ENCODE peak calls at places on chromosome 19, in ten cellular contexts. One of them, this sample, is unnamed.

GRCh38 chr19:55406869-55407624 is 541 bp downstream of the UBE2S start:
- DNase-seq in lower lobe of right lung: no peak
- DNase-seq in cardiac muscle cell: peak; percentile 56
- DNase-seq in right lobe of liver: no peak
- DNase-seq in heart right ventricle: no peak
- DNase-seq in foreskin keratinocyte: no peak
- DNase-seq in fibroblast of lung: peak; percentile 37
- DNase-seq in body of pancreas: peak; percentile 27
- DNase-seq in tibial artery: no peak
- DNase-seq in Peyer's patch: no peak
- DNase-seq in this sample: peak; percentile 73

GRCh38 chr19:16660763-16661479 is at the start of gene TMEM38A:
- DNase-seq in Peyer's patch: peak; percentile 52
- DNase-seq in heart right ventricle: peak; percentile 72
- DNase-seq in foreskin keratinocyte: no peak
- DNase-seq in body of pancreas: peak; percentile 41
- DNase-seq in fibroblast of lung: no peak
- DNase-seq in cardiac muscle cell: peak; percentile 63
- DNase-seq in tibial artery: peak; percentile 27
- DNase-seq in lower lobe of right lung: peak; percentile 65
- DNase-seq in right lobe of liver: peak; percentile 75
- DNase-seq in this sample: peak; percentile 55

GRCh38 chr19:15369594-15369891 is 10.0 kb downstream of the AKAP8 start:
- DNase-seq in tibial artery: no peak
- DNase-seq in foreskin keratinocyte: no peak
- DNase-seq in lower lobe of right lung: no peak
- DNase-seq in right lobe of liver: no peak
- DNase-seq in cardiac muscle cell: no peak
- DNase-seq in heart right ventricle: no peak
- DNase-seq in fibroblast of lung: no peak
- DNase-seq in body of pancreas: no peak
- DNase-seq in Peyer's patch: no peak
- DNase-seq in this sample: no peak

GRCh38 chr19:48466571-48467325 is 2.4 kb upstream of the CYTH2 start:
- DNase-seq in Peyer's patch: no peak
- DNase-seq in right lobe of liver: no peak
- DNase-seq in heart right ventricle: no peak
- DNase-seq in cardiac muscle cell: no peak
- DNase-seq in tibial artery: no peak
- DNase-seq in fibroblast of lung: no peak
- DNase-seq in lower lobe of right lung: no peak
- DNase-seq in foreskin keratinocyte: no peak
- DNase-seq in body of pancreas: no peak
- DNase-seq in this sample: no peak

GRCh38 chr19:35299523-35300339 is 7.8 kb downstream of the MAG start:
- DNase-seq in tibial artery: no peak
- DNase-seq in cardiac muscle cell: peak; percentile 37
- DNase-seq in Peyer's patch: no peak
- DNase-seq in right lobe of liver: no peak
- DNase-seq in body of pancreas: no peak
- DNase-seq in fibroblast of lung: no peak
- DNase-seq in lower lobe of right lung: no peak
- DNase-seq in foreskin keratinocyte: no peak
- DNase-seq in heart right ventricle: no peak
- DNase-seq in this sample: no peak

GRCh38 chr19:532578-533484 is 1.3 kb downstream of the CDC34 start:
- DNase-seq in cardiac muscle cell: peak; percentile 65
- DNase-seq in heart right ventricle: peak; percentile 85
- DNase-seq in lower lobe of right lung: peak; percentile 78
- DNase-seq in Peyer's patch: no peak
- DNase-seq in body of pancreas: peak; percentile 77
- DNase-seq in fibroblast of lung: peak; percentile 76
- DNase-seq in tibial artery: peak; percentile 71
- DNase-seq in right lobe of liver: peak; percentile 92
- DNase-seq in foreskin keratinocyte: peak; percentile 20
- DNase-seq in this sample: peak; percentile 67

GRCh38 chr19:15298847-15299567 is 33.3 kb downstream of the BRD4 start:
- DNase-seq in lower lobe of right lung: no peak
- DNase-seq in body of pancreas: no peak
- DNase-seq in Peyer's patch: no peak
- DNase-seq in heart right ventricle: no peak
- DNase-seq in fibroblast of lung: no peak
- DNase-seq in right lobe of liver: no peak
- DNase-seq in tibial artery: no peak
- DNase-seq in cardiac muscle cell: no peak
- DNase-seq in foreskin keratinocyte: no peak
- DNase-seq in this sample: no peak

GRCh38 chr19:37872383-37872782 is 34.0 kb downstream of the WDR87 start:
- DNase-seq in body of pancreas: no peak
- DNase-seq in foreskin keratinocyte: no peak
- DNase-seq in tibial artery: no peak
- DNase-seq in cardiac muscle cell: no peak
- DNase-seq in right lobe of liver: no peak
- DNase-seq in lower lobe of right lung: no peak
- DNase-seq in fibroblast of lung: no peak
- DNase-seq in heart right ventricle: no peak
- DNase-seq in Peyer's patch: no peak
- DNase-seq in this sample: no peak

GRCh38 chr19:16860118-16860517 is 28.7 kb upstream of the F2RL3 start:
- DNase-seq in fibroblast of lung: no peak
- DNase-seq in tibial artery: no peak
- DNase-seq in Peyer's patch: no peak
- DNase-seq in body of pancreas: no peak
- DNase-seq in cardiac muscle cell: no peak
- DNase-seq in foreskin keratinocyte: no peak
- DNase-seq in lower lobe of right lung: no peak
- DNase-seq in heart right ventricle: no peak
- DNase-seq in right lobe of liver: no peak
- DNase-seq in this sample: no peak

GRCh38 chr19:54507824-54508223 is 5.2 kb downstream of the LAIR2 start:
- DNase-seq in fibroblast of lung: no peak
- DNase-seq in cardiac muscle cell: no peak
- DNase-seq in body of pancreas: no peak
- DNase-seq in heart right ventricle: no peak
- DNase-seq in Peyer's patch: no peak
- DNase-seq in tibial artery: no peak
- DNase-seq in right lobe of liver: no peak
- DNase-seq in foreskin keratinocyte: no peak
- DNase-seq in lower lobe of right lung: no peak
- DNase-seq in this sample: no peak

GRCh38 chr19:1259873-1260748 is 9.0 kb upstream of the CIRBP start:
- DNase-seq in heart right ventricle: no peak
- DNase-seq in cardiac muscle cell: no peak
- DNase-seq in foreskin keratinocyte: no peak
- DNase-seq in body of pancreas: no peak
- DNase-seq in right lobe of liver: no peak
- DNase-seq in fibroblast of lung: no peak
- DNase-seq in Peyer's patch: peak; percentile 74
- DNase-seq in lower lobe of right lung: peak; percentile 72
- DNase-seq in tibial artery: no peak
- DNase-seq in this sample: peak; percentile 89

GRCh38 chr19:34325181-34325580 is 39.8 kb upstream of the GPI start:
- DNase-seq in foreskin keratinocyte: no peak
- DNase-seq in Peyer's patch: no peak
- DNase-seq in tibial artery: no peak
- DNase-seq in right lobe of liver: no peak
- DNase-seq in cardiac muscle cell: no peak
- DNase-seq in body of pancreas: no peak
- DNase-seq in lower lobe of right lung: no peak
- DNase-seq in fibroblast of lung: no peak
- DNase-seq in heart right ventricle: no peak
- DNase-seq in this sample: no peak

GRCh38 chr19:50870417-50871089 is 2.7 kb upstream of the KLK2 start:
- DNase-seq in tibial artery: no peak
- DNase-seq in fibroblast of lung: no peak
- DNase-seq in heart right ventricle: no peak
- DNase-seq in right lobe of liver: no peak
- DNase-seq in cardiac muscle cell: no peak
- DNase-seq in foreskin keratinocyte: no peak
- DNase-seq in Peyer's patch: no peak
- DNase-seq in lower lobe of right lung: no peak
- DNase-seq in body of pancreas: peak; percentile 52
- DNase-seq in this sample: no peak

DNA sequence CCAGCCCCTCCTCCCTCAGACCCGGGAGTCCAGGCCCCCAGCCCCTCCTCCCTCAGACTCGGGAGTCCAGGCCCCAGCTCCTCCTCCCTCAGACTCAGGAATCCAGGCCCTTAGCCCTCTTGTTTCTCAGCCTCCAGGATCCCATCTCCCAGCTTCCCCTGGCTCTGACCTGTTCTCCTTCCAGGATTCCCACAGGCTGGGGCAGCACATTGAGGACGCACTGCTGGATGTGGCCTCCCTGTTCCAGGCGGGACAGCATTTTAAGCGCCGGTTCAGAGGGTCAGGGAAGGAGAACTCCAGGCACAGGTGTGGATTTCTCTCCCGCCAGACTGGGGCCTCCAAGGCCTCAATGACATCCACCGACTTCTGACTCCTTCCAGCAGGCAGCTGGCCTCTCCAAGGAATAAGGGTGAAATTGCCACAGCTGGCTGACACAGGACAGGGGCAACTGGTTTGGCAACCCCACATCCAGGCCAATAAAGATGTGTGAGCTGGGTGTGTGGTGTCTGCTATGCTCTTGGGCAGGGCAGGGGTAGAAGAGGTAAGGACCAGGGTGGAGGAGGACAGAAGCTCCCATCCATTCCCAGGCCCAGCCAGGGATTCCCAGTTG is 22.4 kb downstream of the CPT1C start:
- DNase-seq in tibial artery: no peak
- DNase-seq in foreskin keratinocyte: no peak
- DNase-seq in heart right ventricle: no peak
- DNase-seq in cardiac muscle cell: no peak
- DNase-seq in lower lobe of right lung: no peak
- DNase-seq in body of pancreas: no peak
- DNase-seq in Peyer's patch: no peak
- DNase-seq in right lobe of liver: no peak
- DNase-seq in fibroblast of lung: no peak
- DNase-seq in this sample: no peak
- TF ChIP-seq CTCF in tibial artery: no peak
- TF ChIP-seq CTCF in foreskin keratinocyte: no peak
- TF ChIP-seq CTCF in heart right ventricle: no peak
- TF ChIP-seq CTCF in cardiac muscle cell: no peak
- TF ChIP-seq CTCF in lower lobe of right lung: no peak
- TF ChIP-seq CTCF in body of pancreas: no peak
- TF ChIP-seq CTCF in Peyer's patch: no peak
- TF ChIP-seq CTCF in right lobe of liver: no peak
- TF ChIP-seq CTCF in fibroblast of lung: no peak
- TF ChIP-seq CTCF in this sample: no peak

GRCh38 chr19:11322269-11323024 is 17.0 kb downstream of the RAB3D start:
- DNase-seq in tibial artery: no peak
- DNase-seq in foreskin keratinocyte: no peak
- DNase-seq in cardiac muscle cell: no peak
- DNase-seq in body of pancreas: no peak
- DNase-seq in Peyer's patch: no peak
- DNase-seq in lower lobe of right lung: no peak
- DNase-seq in right lobe of liver: no peak
- DNase-seq in heart right ventricle: no peak
- DNase-seq in fibroblast of lung: no peak
- DNase-seq in this sample: no peak
- H3K4me1 ChIP-seq in tibial artery: peaks cover 24% of the 10 kb centered on the region
- H3K4me1 ChIP-seq in foreskin keratinocyte: peaks cover 20% of the 10 kb centered on the region
- H3K4me1 ChIP-seq in cardiac muscle cell: no peaks in the 10 kb centered on the region
- H3K4me1 ChIP-seq in body of pancreas: peaks cover 28% of the 10 kb centered on the region
- H3K4me1 ChIP-seq in Peyer's patch: no peaks in the 10 kb centered on the region
- H3K4me1 ChIP-seq in lower lobe of right lung: peaks cover 47% of the 10 kb centered on the region
- H3K4me1 ChIP-seq in right lobe of liver: no peaks in the 10 kb centered on the region
- H3K4me1 ChIP-seq in heart right ventricle: peaks cover 25% of the 10 kb centered on the region
- H3K4me1 ChIP-seq in fibroblast of lung: peaks cover 14% of the 10 kb centered on the region
- H3K4me1 ChIP-seq in this sample: peaks cover 19% of the 10 kb centered on the region

GRCh38 chr19:31054430-31054829 is 294.8 kb downstream of the TSHZ3 start:
- DNase-seq in fibroblast of lung: peak; percentile 76
- DNase-seq in cardiac muscle cell: peak; percentile 63
- DNase-seq in foreskin keratinocyte: peak; percentile 12
- DNase-seq in tibial artery: peak; percentile 23
- DNase-seq in Peyer's patch: no peak
- DNase-seq in right lobe of liver: no peak
- DNase-seq in body of pancreas: peak; percentile 22
- DNase-seq in lower lobe of right lung: no peak
- DNase-seq in heart right ventricle: no peak
- DNase-seq in this sample: no peak
- TF ChIP-seq CTCF in fibroblast of lung: peak; percentile 83
- TF ChIP-seq CTCF in cardiac muscle cell: peak; percentile 76
- TF ChIP-seq CTCF in foreskin keratinocyte: peak; percentile 83
- TF ChIP-seq CTCF in tibial artery: peak; percentile 12
- TF ChIP-seq CTCF in Peyer's patch: no peak
- TF ChIP-seq CTCF in right lobe of liver: peak; percentile 18
- TF ChIP-seq CTCF in body of pancreas: no peak
- TF ChIP-seq CTCF in lower lobe of right lung: peak; percentile 27
- TF ChIP-seq CTCF in heart right ventricle: peak; percentile 37
- TF ChIP-seq CTCF in this sample: no peak

GRCh38 chr19:42477117-42477516 is 34.4 kb upstream of the CXCL17 start:
- DNase-seq in right lobe of liver: no peak
- DNase-seq in heart right ventricle: no peak
- DNase-seq in fibroblast of lung: no peak
- DNase-seq in lower lobe of right lung: no peak
- DNase-seq in cardiac muscle cell: no peak
- DNase-seq in foreskin keratinocyte: no peak
- DNase-seq in tibial artery: no peak
- DNase-seq in Peyer's patch: no peak
- DNase-seq in body of pancreas: no peak
- DNase-seq in this sample: no peak

GRCh38 chr19:42473686-42474085 is 30.9 kb upstream of the CXCL17 start:
- DNase-seq in lower lobe of right lung: no peak
- DNase-seq in right lobe of liver: no peak
- DNase-seq in cardiac muscle cell: no peak
- DNase-seq in body of pancreas: no peak
- DNase-seq in Peyer's patch: no peak
- DNase-seq in fibroblast of lung: no peak
- DNase-seq in heart right ventricle: no peak
- DNase-seq in tibial artery: no peak
- DNase-seq in foreskin keratinocyte: no peak
- DNase-seq in this sample: no peak

GRCh38 chr19:42477933-42478332 is 35.2 kb upstream of the CXCL17 start:
- DNase-seq in foreskin keratinocyte: no peak
- DNase-seq in lower lobe of right lung: no peak
- DNase-seq in right lobe of liver: no peak
- DNase-seq in heart right ventricle: no peak
- DNase-seq in tibial artery: no peak
- DNase-seq in body of pancreas: no peak
- DNase-seq in fibroblast of lung: no peak
- DNase-seq in Peyer's patch: no peak
- DNase-seq in cardiac muscle cell: no peak
- DNase-seq in this sample: no peak

GRCh38 chr19:42474743-42475142 is 32.0 kb upstream of the CXCL17 start:
- DNase-seq in Peyer's patch: no peak
- DNase-seq in lower lobe of right lung: no peak
- DNase-seq in foreskin keratinocyte: no peak
- DNase-seq in heart right ventricle: no peak
- DNase-seq in fibroblast of lung: no peak
- DNase-seq in tibial artery: no peak
- DNase-seq in right lobe of liver: no peak
- DNase-seq in cardiac muscle cell: no peak
- DNase-seq in body of pancreas: no peak
- DNase-seq in this sample: no peak

DNA sequence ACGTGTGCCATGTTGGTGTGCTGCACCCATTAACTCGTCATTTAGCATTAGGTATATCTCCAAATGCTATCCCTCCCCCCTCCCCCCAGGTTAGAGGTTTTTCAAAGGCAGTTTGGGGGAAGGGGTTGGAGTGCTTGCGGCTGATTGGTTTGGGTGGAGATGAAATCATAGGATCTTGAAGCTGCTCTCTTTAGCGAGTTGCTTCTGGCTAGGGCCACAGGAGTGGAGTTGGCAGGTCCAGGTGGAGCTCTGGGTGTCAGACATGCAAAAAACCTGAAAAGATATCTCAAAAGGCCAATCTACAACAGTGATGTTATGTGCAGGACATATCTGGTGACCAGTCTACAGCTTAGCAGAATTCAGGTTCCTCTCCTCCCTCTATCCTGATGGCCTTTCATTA is 32.6 kb upstream of the CXCL17 start:
- DNase-seq in fibroblast of lung: no peak
- DNase-seq in tibial artery: no peak
- DNase-seq in body of pancreas: no peak
- DNase-seq in foreskin keratinocyte: no peak
- DNase-seq in right lobe of liver: no peak
- DNase-seq in lower lobe of right lung: no peak
- DNase-seq in heart right ventricle: no peak
- DNase-seq in cardiac muscle cell: no peak
- DNase-seq in Peyer's patch: no peak
- DNase-seq in this sample: no peak
- H3K4me1 ChIP-seq in fibroblast of lung: no peaks in the 10 kb centered on the region
- H3K4me1 ChIP-seq in tibial artery: peaks cover 3% of the 10 kb centered on the region
- H3K4me1 ChIP-seq in body of pancreas: peaks cover 9% of the 10 kb centered on the region
- H3K4me1 ChIP-seq in foreskin keratinocyte: peaks cover 2% of the 10 kb centered on the region
- H3K4me1 ChIP-seq in right lobe of liver: no peaks in the 10 kb centered on the region
- H3K4me1 ChIP-seq in lower lobe of right lung: peaks cover 5% of the 10 kb centered on the region
- H3K4me1 ChIP-seq in heart right ventricle: peaks cover 4% of the 10 kb centered on the region
- H3K4me1 ChIP-seq in cardiac muscle cell: no peaks in the 10 kb centered on the region
- H3K4me1 ChIP-seq in Peyer's patch: no peaks in the 10 kb centered on the region
- H3K4me1 ChIP-seq in this sample: peaks cover 4% of the 10 kb centered on the region

This sample was measured in mucosa of descending colon.